ENCODE peak calls at places on chromosomes 6 and 20, in six cellular contexts. A, J, K, I, F and M are unnamed samples.

GRCh38 chr20:31678389-31679356 is 41.0 kb downstream of the COX4I2 start:
- DNase-seq in J (no peak), K (no peak), A (peak), I (peak), F (no peak), M (peak)

GRCh38 chr20:45209924-45210323 is 3.1 kb downstream of the SEMG1 start:
- DNase-seq in J (no peak), K (no peak), F (no peak), I (no peak), A (no peak), M (no peak)

GRCh38 chr6:8879334-8879733 is 444.0 kb upstream of the SLC35B3 start:
- DNase-seq in I (no peak), K (no peak), A (no peak), J (no peak), F (no peak), M (no peak)

GRCh38 chr20:35630636-35631035 is 15.0 kb downstream of the SPAG4 start:
- DNase-seq in A (no peak), K (no peak), J (no peak), I (no peak), F (no peak), M (no peak)

GRCh38 chr6:139172567-139172966 is 37.7 kb downstream of the HECA start:
- DNase-seq in F (no peak), I (no peak), J (no peak), K (no peak), A (no peak), M (peak)

GRCh38 chr20:48697845-48698491 is 129.8 kb downstream of the PREX1 start:
- DNase-seq in I (peak), K (no peak), J (peak), A (peak), F (peak), M (no peak)

GRCh38 chr20:25984933-25985332 is 288.3 kb upstream of the ZNF337 start:
- DNase-seq in F (peak), J (no peak), I (peak), K (no peak), A (peak), M (peak)

GRCh38 chr6:35925961-35926360 is 5.1 kb upstream of the SRPK1 start:
- DNase-seq in J (no peak), F (no peak), K (no peak), A (no peak), I (no peak), M (no peak)

GRCh38 chr20:60039526-60039925 is 81.3 kb downstream of the CDH26 start:
- DNase-seq in I (no peak), K (no peak), J (no peak), F (no peak), A (no peak), M (no peak)

GRCh38 chr6:31079656-31080261 is 32.6 kb downstream of the C6orf15 start:
- DNase-seq in K (peak), J (peak), A (peak), F (peak), I (peak), M (peak)

GRCh38 chr6:31114970-31115849 is 610 bp downstream of the PSORS1C1 start:
- DNase-seq in F (no peak), A (peak), K (no peak), J (no peak), I (no peak), M (no peak)

GRCh38 chr20:49699200-49699992 is 14.3 kb downstream of the B4GALT5 start:
- DNase-seq in F (no peak), J (no peak), A (no peak), I (no peak), K (peak), M (peak)

GRCh38 chr6:40194771-40195170 is 260.5 kb upstream of the MOCS1 start:
- DNase-seq in A (no peak), K (no peak), F (no peak), I (no peak), J (no peak), M (no peak)

GRCh38 chr6:144064402-144064830 is 31.0 kb downstream of the SF3B5 start:
- DNase-seq in J (peak), A (no peak), F (peak), I (peak), K (peak), M (peak)

GRCh38 chr6:2718334-2719052 is 32.2 kb downstream of the MYLK4 start:
- DNase-seq in J (no peak), F (no peak), I (no peak), K (no peak), A (no peak), M (no peak)

GRCh38 chr6:37739618-37740017 is 41.9 kb upstream of the MDGA1 start:
- DNase-seq in A (no peak), I (no peak), J (no peak), F (no peak), K (no peak), M (no peak)

GRCh38 chr6:37738216-37738615 is 40.5 kb upstream of the MDGA1 start:
- DNase-seq in K (no peak), A (no peak), F (no peak), I (no peak), J (no peak), M (no peak)

GRCh38 chr6:37742401-37742760 is 44.7 kb upstream of the MDGA1 start:
- DNase-seq in K (no peak), F (no peak), J (no peak), A (no peak), I (no peak), M (no peak)

GRCh38 chr6:37745748-37746147 is 48.1 kb upstream of the MDGA1 start:
- DNase-seq in I (no peak), A (no peak), K (no peak), J (no peak), F (no peak), M (no peak)

DNA sequence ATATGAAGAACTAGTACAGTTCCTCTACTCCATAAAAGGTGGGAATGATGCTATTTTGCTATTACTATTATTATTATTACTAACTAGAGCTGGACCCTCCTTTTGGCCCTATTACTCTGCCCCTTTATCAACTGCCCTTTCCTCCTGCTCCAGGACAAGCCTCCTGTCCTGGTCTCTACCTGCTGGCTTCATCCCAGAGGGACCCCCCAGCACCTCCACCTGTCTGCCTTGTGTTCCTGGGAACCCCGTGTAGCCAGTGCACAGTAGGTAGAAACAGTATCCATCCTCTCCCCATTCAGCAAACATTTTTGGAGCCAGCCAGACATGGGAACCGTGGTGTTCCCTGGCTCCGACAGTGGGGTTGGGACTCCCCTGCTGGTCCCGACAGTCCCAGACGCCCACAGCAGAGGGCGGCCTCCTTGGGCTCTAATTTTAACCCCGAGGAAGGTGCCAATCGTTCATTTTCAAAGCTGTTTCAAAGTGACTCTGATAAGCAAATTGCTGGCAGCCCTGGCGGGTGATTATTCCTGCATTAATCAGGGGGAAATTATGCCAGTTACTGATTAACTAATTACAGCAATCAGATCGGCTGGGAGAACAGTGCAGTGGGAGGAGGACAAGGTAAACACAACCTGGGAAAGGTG is 44.2 kb upstream of the MDGA1 start:
- DNase-seq in F (no peak), K (no peak), I (peak), J (no peak), A (peak), M (peak)
- TF ChIP-seq CTCF in F (peak), K (peak), I (peak), J (no peak), A (peak), M (no peak)

DNA sequence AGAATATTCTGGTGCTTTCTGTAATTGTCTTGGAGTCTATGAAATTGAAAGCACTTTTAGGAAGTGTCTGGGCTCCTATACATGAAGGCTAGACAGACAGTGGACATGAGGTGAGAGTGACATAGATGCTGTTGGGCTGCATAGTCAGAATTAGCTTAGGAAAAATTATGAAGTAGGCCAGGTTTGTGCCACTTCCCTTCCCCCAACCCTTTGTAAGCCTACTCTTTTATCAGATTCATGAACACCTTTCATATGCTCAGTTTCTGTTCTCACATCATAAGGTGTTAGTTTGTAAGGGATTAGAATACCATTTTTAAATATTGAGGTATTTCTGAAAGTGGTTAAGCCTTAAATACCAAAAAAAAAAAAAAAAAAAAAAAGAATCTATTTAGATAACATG is 18.4 kb upstream of the SNPH start:
- DNase-seq in I (no peak), A (no peak), F (no peak), K (no peak), J (no peak), M (no peak)
- TF ChIP-seq CTCF in I (no peak), A (no peak), F (no peak), K (no peak), J (no peak), M (no peak)

GRCh38 chr6:87701676-87702588 is at the start of gene AKIRIN2:
- DNase-seq in K (peak), J (peak), I (peak), A (peak), F (peak), M (peak)

GRCh38 chr6:87700351-87700728 is 1.7 kb downstream of the AKIRIN2 start:
- DNase-seq in K (no peak), J (no peak), A (no peak), F (no peak), I (no peak), M (no peak)

GRCh38 chr6:87702589-87702945 is 534 bp upstream of the AKIRIN2 start:
- DNase-seq in I (peak), A (peak), F (no peak), K (peak), J (no peak), M (no peak)

GRCh38 chr6:87699576-87699975 is 2.5 kb downstream of the AKIRIN2 start:
- DNase-seq in A (no peak), J (no peak), I (no peak), K (no peak), F (no peak), M (no peak)

GRCh38 chr6:87700729-87701675 is 1.0 kb downstream of the AKIRIN2 start:
- DNase-seq in A (peak), K (peak), F (no peak), I (peak), J (peak), M (peak)
- TF ChIP-seq CTCF in A (peak), K (peak), F (no peak), I (no peak), J (no peak), M (no peak)

GRCh38 chr6:130309028-130309427 is 56.8 kb upstream of the TMEM200A start:
- DNase-seq in J (no peak), I (no peak), A (no peak), K (no peak), F (no peak), M (no peak)

GRCh38 chr6:130314271-130314670 is 51.5 kb upstream of the TMEM200A start:
- DNase-seq in I (no peak), A (no peak), F (no peak), J (no peak), K (no peak), M (no peak)

GRCh38 chr6:130307752-130308361 is 58.0 kb upstream of the TMEM200A start:
- DNase-seq in A (peak), K (no peak), J (no peak), I (no peak), F (no peak), M (no peak)

GRCh38 chr6:130313206-130313605 is 52.6 kb upstream of the TMEM200A start:
- DNase-seq in K (no peak), F (no peak), J (no peak), A (no peak), I (no peak), M (no peak)
- TF ChIP-seq CTCF in K (no peak), F (no peak), J (no peak), A (peak), I (no peak), M (no peak)

GRCh38 chr6:111129003-111129402 is 41.7 kb downstream of the SLC16A10 start:
- DNase-seq in J (no peak), F (no peak), A (no peak), K (no peak), I (no peak), M (no peak)
- TF ChIP-seq CTCF in J (no peak), F (no peak), A (no peak), K (no peak), I (no peak), M (no peak)

DNA sequence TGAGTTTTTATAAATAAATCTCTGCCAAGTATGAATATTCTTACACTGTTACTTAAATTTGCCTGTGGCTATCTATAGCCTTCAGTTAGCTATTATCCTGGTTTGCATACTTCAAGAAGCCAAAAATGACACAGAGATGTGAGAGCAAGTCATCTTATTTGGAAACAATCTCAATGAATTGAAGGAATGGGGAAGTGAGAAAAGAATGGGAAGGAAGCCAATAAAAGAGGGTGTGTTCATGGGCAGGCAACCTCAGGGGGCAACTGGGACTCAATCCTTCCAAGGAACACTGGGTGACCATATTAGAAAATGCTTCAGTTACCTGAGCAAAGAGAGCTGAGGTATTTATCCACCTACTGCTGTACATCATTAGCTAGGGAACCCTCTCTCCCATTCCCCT is 9.9 kb downstream of the HAO1 start:
- DNase-seq in I (no peak), K (no peak), F (no peak), A (peak), J (no peak), M (no peak)
- TF ChIP-seq CTCF in I (no peak), K (no peak), F (no peak), A (no peak), J (no peak), M (no peak)

DNA sequence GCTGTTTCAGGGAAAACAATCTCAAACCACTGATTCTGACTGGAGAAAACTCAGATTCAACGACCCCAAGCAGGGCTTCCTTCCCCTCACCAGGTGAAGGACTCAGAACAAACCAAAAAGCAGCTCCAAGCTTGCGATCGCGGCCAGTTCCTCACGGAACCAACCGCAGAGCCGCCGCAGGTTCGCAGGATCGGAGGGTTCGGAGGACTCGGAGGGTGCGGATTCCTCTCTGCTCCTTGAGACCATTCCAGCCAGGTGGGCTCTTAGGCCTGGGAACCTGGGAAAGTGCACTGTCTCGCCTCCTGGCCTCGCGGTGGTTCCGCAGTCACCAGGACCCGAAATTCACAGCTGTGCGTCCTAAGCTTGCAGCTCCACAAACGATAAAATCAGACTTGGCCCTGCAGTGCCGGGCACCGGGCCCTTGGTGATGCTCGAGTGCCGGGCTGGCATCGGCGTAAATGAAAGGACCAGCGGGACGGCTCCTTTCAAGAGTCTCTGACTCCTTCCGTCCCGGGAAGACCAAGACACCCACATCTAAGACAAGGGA is 70.0 kb upstream of the PRSS16 start:
- DNase-seq in F (peak), A (peak), I (peak), K (peak), J (peak), M (peak)
- TF ChIP-seq CTCF in F (peak), A (peak), I (peak), K (peak), J (peak), M (peak)

DNA sequence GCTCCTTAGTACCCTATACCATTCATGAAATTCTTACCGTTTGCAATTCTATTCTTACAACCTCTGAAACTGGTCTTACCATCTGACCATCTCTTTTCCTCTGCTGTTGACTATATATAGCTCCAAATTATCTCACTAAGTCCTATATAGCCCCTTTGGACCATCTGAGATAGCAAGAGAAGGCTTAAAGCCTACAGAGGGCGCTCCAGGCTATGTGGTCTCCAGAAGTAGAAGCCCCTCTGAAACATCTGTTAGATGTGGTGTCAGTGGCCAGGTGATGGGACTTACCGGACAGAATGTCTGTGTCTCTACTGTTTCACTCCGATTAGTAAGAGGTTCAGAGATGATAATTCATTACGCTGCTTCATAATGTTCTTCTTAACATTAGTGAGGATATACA is 140.7 kb upstream of the BMP2 start:
- DNase-seq in K (no peak), F (no peak), I (no peak), J (no peak), A (no peak), M (no peak)
- TF ChIP-seq CTCF in K (no peak), F (no peak), I (peak), J (no peak), A (no peak), M (no peak)

DNA sequence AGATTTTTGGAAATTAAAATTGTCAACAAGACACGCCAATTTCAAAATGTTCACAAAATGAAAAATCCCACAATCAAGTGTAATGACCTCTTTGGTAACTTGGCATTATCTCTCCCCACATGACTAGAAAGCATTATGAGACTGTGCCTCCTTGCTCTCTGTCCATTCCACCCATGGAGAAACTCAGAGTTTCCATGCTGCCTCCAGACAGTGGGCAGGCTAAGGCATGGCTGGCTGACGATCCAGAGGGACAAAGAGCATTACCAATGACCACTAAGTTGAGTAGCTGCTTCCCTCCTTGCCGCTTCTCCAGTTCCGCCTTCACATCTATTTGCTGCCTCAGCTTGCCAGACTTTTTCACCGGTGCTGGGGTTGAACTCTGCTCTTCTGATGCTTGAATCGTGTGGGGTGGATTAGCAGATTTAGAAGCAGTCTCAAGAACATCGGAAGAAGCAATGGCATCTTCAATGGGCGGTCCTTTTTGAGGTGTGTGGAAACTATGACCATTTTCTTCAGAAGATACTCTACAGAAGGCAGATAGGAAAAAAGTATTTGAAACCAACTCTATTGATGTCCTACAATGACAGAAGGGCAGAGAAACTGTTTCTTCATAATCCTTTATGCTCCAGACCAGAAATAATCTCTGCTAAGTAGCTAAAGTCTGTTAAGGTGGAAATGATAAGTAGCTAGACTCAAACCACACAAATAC is 47.4 kb upstream of the ALDH8A1 start:
- DNase-seq in A (no peak), I (no peak), K (no peak), F (no peak), J (no peak), M (peak)
- TF ChIP-seq CTCF in A (no peak), I (no peak), K (no peak), F (no peak), J (no peak), M (no peak)